ENCODE peak calls at places on chromosomes 7 and 10, in six cellular contexts. C is HepG2, T is stomach, J is GM12878, H is breast epithelium, F is upper lobe of left lung. Q is an unnamed sample.

GRCh38 chr7:107170051-107170661 is 1.4 kb downstream of the HBP1 start:
- DNase-seq in C (no peak), T (no peak), J (no peak), H (no peak), F (no peak), Q (no peak)

GRCh38 chr7:32290015-32290414 is 200.2 kb downstream of the LSM5 start:
- DNase-seq in C (no peak), T (no peak), J (no peak), H (no peak), F (peak), Q (no peak)

GRCh38 chr7:80641548-80641947 is 3.1 kb downstream of the CD36 start:
- DNase-seq in C (no peak), T (no peak), J (no peak), H (no peak), F (no peak), Q (no peak)

GRCh38 chr10:1159131-1160061 is 103.2 kb downstream of the WDR37 start:
- DNase-seq in C (no peak), T (peak), J (no peak), H (no peak), F (peak), Q (no peak)

GRCh38 chr10:49610015-49610734 is at the start of gene SLC18A3:
- DNase-seq in C (no peak), T (no peak), J (no peak), H (no peak), F (no peak), Q (no peak)

GRCh38 chr10:84179059-84179710 is 5.6 kb downstream of the GPR15LG start:
- DNase-seq in C (no peak), T (no peak), J (no peak), H (no peak), F (no peak), Q (no peak)

GRCh38 chr10:77490915-77491314 is 146.7 kb downstream of the KCNMA1 start:
- DNase-seq in C (no peak), T (no peak), J (no peak), H (no peak), F (no peak), Q (no peak)

GRCh38 chr10:70603439-70603778 is 868 bp upstream of the PRF1 start:
- DNase-seq in C (no peak), T (no peak), J (no peak), H (no peak), F (peak), Q (no peak)

GRCh38 chr7:120615703-120616102 is 242.2 kb downstream of the TSPAN12 start:
- DNase-seq in C (no peak), T (no peak), J (peak), H (no peak), F (no peak), Q (no peak)

GRCh38 chr10:13346280-13346819 is 1.7 kb downstream of the SEPHS1 start:
- DNase-seq in C (no peak), T (no peak), J (no peak), H (no peak), F (no peak), Q (no peak)

DNA sequence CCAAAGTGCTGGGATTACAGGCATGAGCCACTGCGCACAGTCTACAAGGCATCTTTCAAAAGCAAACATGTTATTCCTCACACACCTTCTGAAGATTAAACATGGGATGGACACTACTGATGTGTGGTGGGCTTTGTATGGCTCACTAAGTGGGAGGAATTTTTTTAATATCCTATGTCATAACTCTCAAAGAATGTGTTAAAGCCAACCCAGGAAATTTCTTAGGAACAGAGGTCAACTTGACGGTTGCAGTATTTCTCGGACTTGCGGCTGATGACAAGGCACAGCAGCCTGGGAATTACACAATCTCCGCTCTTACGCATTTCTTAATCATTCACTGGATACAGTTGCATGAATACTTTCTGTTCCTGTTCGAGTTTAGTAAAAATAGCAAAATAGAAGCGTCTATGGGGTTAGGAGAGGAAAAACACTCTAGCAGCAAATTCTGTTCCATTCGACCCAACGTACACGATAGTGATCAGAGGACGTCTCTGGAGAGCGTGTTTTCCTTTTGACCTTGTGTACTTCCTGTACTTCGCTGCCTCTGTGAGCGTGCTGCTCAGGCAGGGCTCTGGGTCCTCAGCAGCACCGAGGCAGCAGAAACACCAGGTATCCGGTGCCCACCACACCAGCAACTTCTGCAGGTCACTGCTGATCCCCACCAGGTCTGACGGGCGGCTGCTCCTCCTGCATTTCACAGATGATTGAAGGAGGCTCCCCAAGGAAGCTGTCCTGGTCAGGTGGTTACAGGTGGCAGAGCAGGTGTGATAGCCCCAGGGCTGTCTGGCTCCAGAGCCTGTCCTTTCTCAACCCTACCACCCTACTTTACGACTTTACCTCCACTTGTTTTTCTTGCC is 26.4 kb upstream of the SRGN start:
- DNase-seq in C (peak), T (peak), J (no peak), H (peak), F (peak), Q (no peak)
- H3K4me3 ChIP-seq in C (peak), T (no peak), J (peak), H (peak), F (no peak), Q (peak)

DNA sequence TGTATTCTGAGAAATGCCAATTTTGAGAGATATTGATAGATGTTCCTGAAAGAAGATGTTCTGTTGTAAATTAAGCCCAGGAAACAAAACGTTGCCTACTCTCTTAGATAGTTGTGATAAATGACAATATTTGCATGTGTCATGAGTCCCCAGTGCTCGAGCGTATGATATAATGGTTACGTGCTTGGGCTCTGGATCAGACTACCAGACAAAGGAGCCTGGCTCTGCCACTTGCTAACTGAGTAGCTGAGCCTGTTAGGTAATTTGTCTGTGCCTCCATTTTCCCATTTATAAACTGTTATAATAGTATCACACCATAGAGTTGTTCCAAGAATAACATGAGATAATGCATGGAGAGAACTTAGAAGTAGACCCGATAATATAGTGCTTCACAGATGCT is 1.8 kb downstream of the A1CF start:
- DNase-seq in C (peak), T (no peak), J (no peak), H (no peak), F (no peak), Q (no peak)
- TF ChIP-seq POLR2A in C (no peak), T (no peak), J (no peak), H (no peak), F (no peak), Q (no peak)

GRCh38 chr7:149811221-149811620 is 27.0 kb upstream of the ZNF862 start:
- DNase-seq in C (no peak), T (no peak), J (no peak), H (no peak), F (no peak), Q (no peak)
- TF ChIP-seq CTCF in C (no peak), T (no peak), J (peak), H (no peak), F (no peak), Q (peak)

DNA sequence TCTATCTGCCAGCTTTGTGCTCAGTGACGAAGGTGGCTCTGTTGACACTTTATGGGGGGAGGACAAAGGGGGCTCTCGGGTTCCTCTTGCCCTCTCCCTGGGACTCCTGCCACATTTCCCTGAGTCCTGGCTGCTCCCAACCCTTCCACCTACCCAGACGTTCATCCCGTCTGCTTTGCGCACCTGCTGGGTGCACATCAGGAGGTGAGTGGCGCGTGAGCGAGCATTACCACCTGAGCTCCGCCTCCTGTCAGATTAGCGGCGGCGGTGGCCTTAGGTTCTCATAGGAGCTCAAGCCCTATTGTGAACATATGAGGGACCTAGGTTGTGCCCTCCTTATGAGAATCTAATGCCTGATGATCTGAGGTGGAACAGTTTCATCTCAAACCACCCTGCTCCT is 137.2 kb downstream of the DYNC2I1 start:
- DNase-seq in C (no peak), T (no peak), J (no peak), H (no peak), F (no peak), Q (no peak)
- H3K4me3 ChIP-seq in C (no peak), T (no peak), J (no peak), H (no peak), F (no peak), Q (no peak)

GRCh38 chr7:1854521-1855395 is 184.7 kb downstream of the ELFN1 start:
- DNase-seq in C (no peak), T (no peak), J (no peak), H (peak), F (no peak), Q (no peak)
- TF ChIP-seq POLR2A in C (no peak), T (no peak), J (no peak), H (no peak), F (no peak), Q (no peak)

GRCh38 chr10:45001382-45002148 is 842 bp downstream of the ZNF22 start:
- DNase-seq in C (no peak), T (peak), J (peak), H (no peak), F (peak), Q (no peak)
- TF ChIP-seq CTCF in C (no peak), T (no peak), J (no peak), H (peak), F (no peak), Q (no peak)

GRCh38 chr10:122497241-122497640 is 35.9 kb downstream of the HTRA1 start:
- DNase-seq in C (no peak), T (no peak), J (no peak), H (no peak), F (no peak), Q (no peak)

GRCh38 chr10:122493761-122494160 is 32.4 kb downstream of the HTRA1 start:
- DNase-seq in C (no peak), T (no peak), J (no peak), H (no peak), F (no peak), Q (no peak)

GRCh38 chr10:122494173-122494820 is 32.9 kb downstream of the HTRA1 start:
- DNase-seq in C (no peak), T (no peak), J (no peak), H (no peak), F (no peak), Q (no peak)

GRCh38 chr10:122494833-122495232 is 33.5 kb downstream of the HTRA1 start:
- DNase-seq in C (no peak), T (no peak), J (no peak), H (no peak), F (no peak), Q (no peak)

DNA sequence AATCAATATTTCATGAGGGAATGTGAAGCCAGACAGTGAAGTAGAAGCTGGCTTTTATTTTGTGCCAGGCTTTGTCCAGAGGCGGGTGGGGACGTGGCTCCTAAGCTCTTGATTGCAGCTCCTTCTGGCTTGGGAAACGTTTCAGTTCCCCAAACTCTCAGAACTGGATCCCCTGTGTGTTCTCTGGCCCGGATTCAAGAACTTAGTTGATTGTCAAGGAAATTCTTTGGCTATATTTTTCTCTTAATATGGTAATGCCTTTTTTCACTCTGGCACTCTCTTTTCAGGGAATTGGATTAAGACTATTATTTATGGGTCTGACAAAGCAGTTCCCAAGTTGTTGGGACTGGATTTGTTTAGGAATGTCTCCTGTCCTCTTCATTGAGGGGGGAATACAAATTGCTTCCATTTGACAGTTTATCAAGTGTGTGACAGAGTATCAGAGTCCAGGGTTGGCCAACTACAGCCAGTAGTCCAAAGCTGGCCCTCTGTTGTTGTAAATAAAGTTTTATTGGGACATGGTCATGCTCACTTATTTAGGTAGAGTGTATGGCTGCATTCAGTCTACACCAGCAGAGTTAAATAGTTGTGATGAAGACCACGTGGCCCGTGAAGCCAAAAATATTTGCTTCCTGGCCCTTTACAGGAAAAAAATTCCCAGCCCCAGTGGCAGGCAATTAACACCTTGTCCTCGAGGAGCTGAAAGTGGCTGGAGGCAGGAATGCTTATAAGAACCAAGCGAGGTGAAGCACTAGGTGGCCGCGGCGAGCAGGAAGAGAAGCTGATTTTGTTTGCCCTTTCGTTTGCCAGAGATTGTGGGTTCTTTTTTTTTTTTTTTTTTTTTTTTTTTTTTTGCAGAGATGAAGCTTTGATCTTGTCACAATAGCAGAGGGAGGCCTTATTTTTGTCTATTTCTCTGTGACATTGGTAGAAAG is 34.3 kb downstream of the HTRA1 start:
- DNase-seq in C (no peak), T (no peak), J (no peak), H (no peak), F (peak), Q (no peak)
- H3K4me3 ChIP-seq in C (no peak), T (no peak), J (no peak), H (no peak), F (no peak), Q (no peak)

GRCh38 chr7:74657692-74658170 is at the start of gene GTF2I:
- DNase-seq in C (no peak), T (peak), J (no peak), H (no peak), F (peak), Q (no peak)

GRCh38 chr7:74656421-74656910 is 1.1 kb upstream of the GTF2I start:
- DNase-seq in C (peak), T (peak), J (no peak), H (peak), F (peak), Q (no peak)

GRCh38 chr7:74658171-74659004 is 870 bp downstream of the GTF2I start:
- DNase-seq in C (peak), T (peak), J (no peak), H (peak), F (peak), Q (peak)

GRCh38 chr7:74655785-74656420 is 1.6 kb upstream of the GTF2I start:
- DNase-seq in C (no peak), T (no peak), J (no peak), H (peak), F (no peak), Q (no peak)

GRCh38 chr7:74656911-74657691 is 417 bp upstream of the GTF2I start:
- DNase-seq in C (peak), T (peak), J (peak), H (peak), F (peak), Q (peak)
- TF ChIP-seq POLR2A in C (peak), T (no peak), J (peak), H (no peak), F (no peak), Q (no peak)

GRCh38 chr7:45890902-45891461 is 2.7 kb downstream of the IGFBP1 start:
- DNase-seq in C (peak), T (no peak), J (no peak), H (no peak), F (no peak), Q (no peak)

GRCh38 chr7:45890125-45890901 is 2.0 kb downstream of the IGFBP1 start:
- DNase-seq in C (no peak), T (no peak), J (no peak), H (no peak), F (no peak), Q (no peak)

GRCh38 chr7:45893374-45893995 is 5.2 kb downstream of the IGFBP1 start:
- DNase-seq in C (no peak), T (no peak), J (no peak), H (no peak), F (no peak), Q (no peak)

GRCh38 chr7:45892407-45893035 is 4.2 kb downstream of the IGFBP1 start:
- DNase-seq in C (peak), T (no peak), J (no peak), H (no peak), F (no peak), Q (no peak)

DNA sequence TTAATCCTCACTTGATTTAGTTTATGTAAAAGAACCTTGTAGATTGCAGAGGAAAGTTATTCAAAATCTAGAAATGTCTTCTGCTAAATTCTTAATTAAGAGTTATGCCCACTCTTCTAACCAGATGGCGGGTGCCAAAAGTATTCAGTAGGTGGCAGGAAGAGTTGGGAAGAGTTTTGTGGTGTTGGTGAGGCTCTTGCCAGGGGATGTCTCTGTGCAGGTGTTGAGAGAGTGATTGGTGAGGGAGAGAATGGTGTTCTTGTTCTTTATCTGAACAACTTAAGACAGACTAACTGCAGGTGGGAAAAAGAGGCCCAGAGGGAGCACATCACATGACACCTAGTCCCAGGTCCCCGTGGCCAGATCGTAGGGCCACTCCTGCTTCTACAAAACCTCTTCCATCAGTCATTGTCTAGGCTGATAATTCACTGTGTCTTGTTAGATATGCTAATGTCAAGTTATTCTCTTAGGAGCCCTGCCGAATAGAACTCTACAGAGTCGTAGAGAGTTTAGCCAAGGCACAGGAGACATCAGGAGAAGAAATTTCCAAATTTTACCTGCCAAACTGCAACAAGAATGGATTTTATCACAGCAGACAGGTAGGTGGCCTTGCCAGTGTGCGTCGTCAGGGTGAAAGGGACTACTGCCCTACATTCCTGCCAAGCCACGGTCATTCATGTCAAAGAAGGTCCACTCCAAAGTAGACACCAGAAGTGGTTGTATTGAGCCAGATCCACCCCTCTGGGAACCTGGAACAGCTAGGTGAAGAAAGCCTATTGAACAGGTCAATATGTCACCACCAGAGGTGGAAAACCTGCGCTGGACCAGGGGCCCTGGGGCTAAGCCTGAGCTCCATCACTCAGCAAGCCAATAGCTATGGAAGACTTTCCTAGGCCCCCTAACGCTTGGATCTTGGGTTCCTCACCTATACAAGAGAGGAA is 3.4 kb downstream of the IGFBP1 start:
- DNase-seq in C (no peak), T (no peak), J (no peak), H (no peak), F (no peak), Q (no peak)
- TF ChIP-seq CTCF in C (no peak), T (no peak), J (no peak), H (no peak), F (no peak), Q (no peak)

Q was measured in esophagus squamous epithelium.